ENCODE peak calls at places on chromosomes 5 and 9, in four cellular contexts. P is body of pancreas, I is endothelial cell of umbilical vein, A is brain microvascular endothelial cell. N is an unnamed sample. For H3K27me3, the result is how much of the 10 kb centered on the place peaks cover.

GRCh38 chr5:74367931-74368330 is 272.6 kb downstream of the ENC1 start:
- DNase-seq in P (no peak), I (no peak), A (no peak), N (no peak)

GRCh38 chr5:68214472-68215207 is 916 bp upstream of the PIK3R1 start:
- DNase-seq in P (peak), I (peak), A (no peak), N (no peak)

GRCh38 chr9:95462419-95463121 is 54.2 kb downstream of the PTCH1 start:
- DNase-seq in P (peak), I (peak), A (peak), N (peak)

GRCh38 chr5:1763960-1764605 is 35.6 kb downstream of the MRPL36 start:
- DNase-seq in P (no peak), I (no peak), A (no peak), N (no peak)

GRCh38 chr9:75185585-75186170 is 97.4 kb downstream of the OSTF1 start:
- DNase-seq in P (peak), I (peak), A (peak), N (peak)

GRCh38 chr5:138789771-138790242 is 36.6 kb downstream of the CTNNA1 start:
- DNase-seq in P (peak), I (peak), A (peak), N (peak)

GRCh38 chr5:141521244-141521781 is 32.4 kb downstream of the PCDHGC5 start:
- DNase-seq in P (no peak), I (peak), A (peak), N (peak)

GRCh38 chr5:66864240-66864884 is 268.2 kb downstream of the MAST4 start:
- DNase-seq in P (peak), I (peak), A (peak), N (peak)

GRCh38 chr5:171442287-171443042 is 23.0 kb downstream of the FGF18 start:
- DNase-seq in P (no peak), I (no peak), A (peak), N (no peak)

GRCh38 chr5:150619359-150620230 is 20.9 kb upstream of the SYNPO start:
- DNase-seq in P (peak), I (peak), A (no peak), N (no peak)

DNA sequence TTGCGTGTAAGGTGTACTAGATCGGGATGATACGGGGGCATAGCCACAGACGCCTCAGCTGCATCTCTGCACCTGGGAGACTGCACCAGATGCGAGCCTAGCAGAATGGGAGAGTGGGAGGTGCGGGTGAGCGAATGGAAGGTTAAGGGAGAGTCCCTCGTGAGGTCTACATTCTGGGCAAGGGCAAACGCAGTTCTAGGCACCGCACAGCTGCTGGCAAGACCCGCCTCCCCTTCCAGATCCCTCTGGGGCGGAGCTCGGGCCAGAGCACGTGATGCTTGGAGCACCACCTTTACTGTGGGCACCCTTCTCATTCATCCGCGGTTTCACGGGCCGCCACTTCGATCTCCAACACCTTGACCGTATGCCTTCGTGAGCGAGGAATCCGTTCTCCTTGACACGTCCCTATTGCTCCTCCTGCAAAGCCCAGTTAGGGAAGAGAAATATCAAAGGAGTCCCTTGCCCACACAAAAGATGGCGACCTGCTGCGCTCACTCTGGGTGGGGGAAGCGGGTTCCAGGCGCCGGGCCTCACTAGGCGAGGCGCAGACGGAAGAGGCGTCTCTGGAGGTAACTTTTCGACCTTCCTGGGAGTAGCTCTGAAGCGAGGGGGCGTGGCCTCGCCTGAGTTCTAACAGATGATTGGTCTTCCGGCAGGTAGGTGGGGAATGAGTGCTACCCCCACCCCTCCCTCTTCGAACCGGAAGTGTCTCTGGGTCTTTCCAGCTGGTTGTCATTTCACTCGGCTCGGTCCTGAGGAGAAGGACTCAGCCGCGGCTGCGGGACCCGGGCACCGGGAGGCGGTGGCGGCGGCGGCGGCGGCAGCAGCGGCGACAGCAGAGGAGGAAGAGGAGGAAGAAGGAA is at the start of gene CPEB4:
- DNase-seq in P (peak), I (peak), A (peak), N (peak)
- H3K4me3 ChIP-seq in P (peak), I (peak), A (peak), N (peak)

GRCh38 chr9:116284518-116284917 is 130.9 kb downstream of the PAPPA start:
- DNase-seq in P (no peak), I (no peak), A (no peak), N (no peak)
- TF ChIP-seq CTCF in P (no peak), I (no peak), A (no peak), N (no peak)

GRCh38 chr5:176739461-176740051 is 70.8 kb upstream of the UNC5A start:
- DNase-seq in P (no peak), I (no peak), A (no peak), N (no peak)

GRCh38 chr5:176736271-176736965 is 73.9 kb upstream of the UNC5A start:
- DNase-seq in P (no peak), I (no peak), A (no peak), N (no peak)

GRCh38 chr5:176737001-176737745 is 73.2 kb upstream of the UNC5A start:
- DNase-seq in P (no peak), I (no peak), A (no peak), N (no peak)

GRCh38 chr5:176738851-176739250 is 71.5 kb upstream of the UNC5A start:
- DNase-seq in P (no peak), I (no peak), A (no peak), N (no peak)

GRCh38 chr5:176737746-176738699 is 72.3 kb upstream of the UNC5A start:
- DNase-seq in P (no peak), I (no peak), A (no peak), N (no peak)
- H3K27me3 ChIP-seq in P (under half), I (under half), A (half or more), N (under half)

GRCh38 chr5:124180523-124181461 is 565.6 kb downstream of the ZNF608 start:
- DNase-seq in P (no peak), I (no peak), A (no peak), N (no peak)
- H3K4me3 ChIP-seq in P (no peak), I (no peak), A (no peak), N (no peak)

N was measured in bronchial epithelial cell.